ENCODE peak calls at places on chromosomes 6 and 20, in four cellular contexts. One of them, this sample, is unnamed.
A peak's percentile ranks its signal among the peaks of the same experiment; 100 is the strongest.

GRCh38 chr6:158799051-158799792 is 19.9 kb downstream of the EZR start:
- DNase-seq in MM.1S: no peak
- DNase-seq in GM23248: peak; percentile 25
- DNase-seq in OCI-LY7: peak; percentile 44
- DNase-seq in this sample: no peak

GRCh38 chr20:46558511-46558959 is 8.1 kb upstream of the OCSTAMP start:
- DNase-seq in MM.1S: no peak
- DNase-seq in OCI-LY7: no peak
- DNase-seq in GM23248: peak; percentile 92
- DNase-seq in this sample: no peak

GRCh38 chr20:63495167-63495720 is 3.6 kb downstream of the EEF1A2 start:
- DNase-seq in GM23248: no peak
- DNase-seq in OCI-LY7: no peak
- DNase-seq in MM.1S: no peak
- DNase-seq in this sample: no peak

GRCh38 chr20:47352332-47353223 is 3.9 kb downstream of the ZMYND8 start:
- DNase-seq in GM23248: no peak
- DNase-seq in MM.1S: peak; percentile 49
- DNase-seq in OCI-LY7: peak; percentile 14
- DNase-seq in this sample: peak; percentile 52

GRCh38 chr6:169240591-169241390 is 12.9 kb downstream of the THBS2 start:
- DNase-seq in OCI-LY7: no peak
- DNase-seq in GM23248: peak; percentile 80
- DNase-seq in MM.1S: no peak
- DNase-seq in this sample: no peak

GRCh38 chr20:19254086-19254821 is 41.8 kb downstream of the SLC24A3 start:
- DNase-seq in OCI-LY7: no peak
- DNase-seq in MM.1S: no peak
- DNase-seq in GM23248: peak; percentile 62
- DNase-seq in this sample: no peak

GRCh38 chr6:15659181-15659580 is 3.6 kb downstream of the DTNBP1 start:
- DNase-seq in MM.1S: no peak
- DNase-seq in GM23248: no peak
- DNase-seq in OCI-LY7: no peak
- DNase-seq in this sample: no peak

GRCh38 chr20:59670786-59671492 is 66.6 kb downstream of the PHACTR3 start:
- DNase-seq in MM.1S: no peak
- DNase-seq in GM23248: no peak
- DNase-seq in OCI-LY7: no peak
- DNase-seq in this sample: no peak

GRCh38 chr6:134105903-134106302 is 53.5 kb upstream of the SLC2A12 start:
- DNase-seq in GM23248: no peak
- DNase-seq in MM.1S: no peak
- DNase-seq in OCI-LY7: no peak
- DNase-seq in this sample: no peak

GRCh38 chr6:95848717-95849116 is 167.1 kb upstream of the FUT9 start:
- DNase-seq in MM.1S: no peak
- DNase-seq in OCI-LY7: no peak
- DNase-seq in GM23248: no peak
- DNase-seq in this sample: peak; percentile 11

GRCh38 chr20:23697947-23698346 is 9.1 kb upstream of the CST4 start:
- DNase-seq in MM.1S: no peak
- DNase-seq in GM23248: no peak
- DNase-seq in OCI-LY7: no peak
- DNase-seq in this sample: no peak

GRCh38 chr20:46235086-46235485 is 73.2 kb downstream of the CDH22 start:
- DNase-seq in GM23248: no peak
- DNase-seq in MM.1S: no peak
- DNase-seq in OCI-LY7: no peak
- DNase-seq in this sample: no peak

GRCh38 chr20:34824026-34824860 is 1.2 kb downstream of the NCOA6 start:
- DNase-seq in OCI-LY7: peak; percentile 83
- DNase-seq in GM23248: peak; percentile 69
- DNase-seq in MM.1S: peak; percentile 92
- DNase-seq in this sample: peak; percentile 85

GRCh38 chr6:62640749-62641148 is 354.7 kb upstream of the KHDRBS2 start:
- DNase-seq in OCI-LY7: no peak
- DNase-seq in MM.1S: no peak
- DNase-seq in GM23248: no peak
- DNase-seq in this sample: no peak

GRCh38 chr6:108238321-108238720 is 22.5 kb downstream of the SNX3 start:
- DNase-seq in OCI-LY7: no peak
- DNase-seq in GM23248: no peak
- DNase-seq in MM.1S: no peak
- DNase-seq in this sample: no peak

GRCh38 chr20:32526125-32526524 is 59.0 kb downstream of the NOL4L start:
- DNase-seq in MM.1S: no peak
- DNase-seq in GM23248: no peak
- DNase-seq in OCI-LY7: no peak
- DNase-seq in this sample: no peak

GRCh38 chr20:32526561-32526960 is 58.6 kb downstream of the NOL4L start:
- DNase-seq in GM23248: no peak
- DNase-seq in MM.1S: no peak
- DNase-seq in OCI-LY7: no peak
- DNase-seq in this sample: no peak

GRCh38 chr20:32522775-32523612 is 62.1 kb downstream of the NOL4L start:
- DNase-seq in MM.1S: no peak
- DNase-seq in OCI-LY7: no peak
- DNase-seq in GM23248: peak; percentile 43
- DNase-seq in this sample: no peak

GRCh38 chr20:32523613-32524218 is 61.4 kb downstream of the NOL4L start:
- DNase-seq in GM23248: no peak
- DNase-seq in OCI-LY7: no peak
- DNase-seq in MM.1S: no peak
- DNase-seq in this sample: no peak

GRCh38 chr20:32524871-32525501 is 60.1 kb downstream of the NOL4L start:
- DNase-seq in GM23248: no peak
- DNase-seq in MM.1S: no peak
- DNase-seq in OCI-LY7: no peak
- DNase-seq in this sample: no peak
- H3K27ac ChIP-seq in GM23248: no peak overlapping the region
- H3K27ac ChIP-seq in MM.1S: no peak overlapping the region
- H3K27ac ChIP-seq in OCI-LY7: no peak overlapping the region
- H3K27ac ChIP-seq in this sample: no peak overlapping the region

GRCh38 chr6:98834060-98835031 is at the start of gene POU3F2:
- DNase-seq in OCI-LY7: peak; percentile 80
- DNase-seq in GM23248: peak; percentile 72
- DNase-seq in MM.1S: peak; percentile 92
- DNase-seq in this sample: peak; percentile 98

GRCh38 chr6:98836962-98837944 is 2.9 kb downstream of the POU3F2 start:
- DNase-seq in MM.1S: no peak
- DNase-seq in OCI-LY7: no peak
- DNase-seq in GM23248: no peak
- DNase-seq in this sample: no peak

GRCh38 chr6:98835149-98836024 is 1.0 kb downstream of the POU3F2 start:
- DNase-seq in MM.1S: peak; percentile 12
- DNase-seq in OCI-LY7: no peak
- DNase-seq in GM23248: no peak
- DNase-seq in this sample: peak; percentile 61

GRCh38 chr6:98838027-98838426 is 3.7 kb downstream of the POU3F2 start:
- DNase-seq in GM23248: no peak
- DNase-seq in MM.1S: no peak
- DNase-seq in OCI-LY7: no peak
- DNase-seq in this sample: no peak

GRCh38 chr6:98836025-98836961 is 1.9 kb downstream of the POU3F2 start:
- DNase-seq in MM.1S: no peak
- DNase-seq in OCI-LY7: no peak
- DNase-seq in GM23248: no peak
- DNase-seq in this sample: peak; percentile 82
- H3K4me3 ChIP-seq in MM.1S: peak overlapping the region; percentile 57
- H3K4me3 ChIP-seq in OCI-LY7: no peak overlapping the region
- H3K4me3 ChIP-seq in GM23248: no peak overlapping the region
- H3K4me3 ChIP-seq in this sample: peak overlapping the region; percentile 59

GRCh38 chr6:127288705-127289104 is 22.0 kb downstream of the RNF146 start:
- DNase-seq in OCI-LY7: no peak
- DNase-seq in GM23248: peak; percentile 25
- DNase-seq in MM.1S: no peak
- DNase-seq in this sample: no peak
- TF ChIP-seq EZH2phosphoT487 in OCI-LY7: no peak
- TF ChIP-seq EZH2phosphoT487 in GM23248: no peak
- TF ChIP-seq EZH2phosphoT487 in MM.1S: no peak
- TF ChIP-seq EZH2phosphoT487 in this sample: no peak

GRCh38 chr20:3727333-3728035 is 5.0 kb upstream of the HSPA12B start:
- DNase-seq in GM23248: peak; percentile 85
- DNase-seq in MM.1S: no peak
- DNase-seq in OCI-LY7: no peak
- DNase-seq in this sample: no peak
- H3K27ac ChIP-seq in GM23248: peak overlapping the region; percentile 69
- H3K27ac ChIP-seq in MM.1S: no peak overlapping the region
- H3K27ac ChIP-seq in OCI-LY7: no peak overlapping the region
- H3K27ac ChIP-seq in this sample: no peak overlapping the region

DNA sequence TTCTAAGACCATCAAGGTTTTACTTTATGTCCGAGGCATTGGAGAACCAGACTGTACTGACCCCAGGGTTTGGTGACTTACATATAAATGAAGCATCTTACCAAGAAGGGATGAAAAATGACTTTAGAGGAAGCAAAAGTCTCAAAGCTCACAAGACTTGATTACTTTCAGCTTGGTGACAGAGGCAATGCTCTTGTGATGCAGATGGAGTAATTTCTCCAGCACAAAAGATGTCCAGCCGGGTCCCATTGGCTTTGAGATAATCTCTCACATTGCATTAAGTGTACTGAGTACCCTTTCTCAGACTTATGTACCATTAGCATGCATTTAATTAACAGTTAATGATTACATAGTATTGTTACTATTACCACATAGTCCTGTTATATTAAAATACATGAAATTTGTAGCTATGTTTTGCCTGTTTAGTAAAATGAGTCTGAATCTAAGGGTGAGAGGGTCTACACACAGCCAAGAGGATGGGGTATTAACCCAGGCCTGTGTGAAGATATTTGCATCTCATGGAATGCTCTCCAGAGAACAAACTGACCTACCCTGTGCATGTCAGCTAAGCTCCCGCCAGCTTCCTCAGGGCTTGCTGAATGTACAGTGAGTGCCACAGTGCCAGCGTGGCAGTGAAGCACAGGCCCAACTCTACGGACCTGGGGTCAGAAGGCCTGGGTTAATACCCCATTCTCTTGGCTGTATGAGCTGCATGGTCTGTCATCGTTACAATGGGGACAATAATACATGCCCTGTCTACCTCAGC is 5.6 kb downstream of the HTR1E start:
- DNase-seq in MM.1S: no peak
- DNase-seq in GM23248: no peak
- DNase-seq in OCI-LY7: no peak
- DNase-seq in this sample: no peak
- H3K4me3 ChIP-seq in MM.1S: no peak overlapping the region
- H3K4me3 ChIP-seq in GM23248: no peak overlapping the region
- H3K4me3 ChIP-seq in OCI-LY7: no peak overlapping the region
- H3K4me3 ChIP-seq in this sample: no peak overlapping the region

GRCh38 chr6:132257561-132257960 is 143.7 kb downstream of the MOXD1 start:
- DNase-seq in MM.1S: no peak
- DNase-seq in GM23248: peak; percentile 19
- DNase-seq in OCI-LY7: no peak
- DNase-seq in this sample: no peak
- TF ChIP-seq EZH2phosphoT487 in MM.1S: no peak
- TF ChIP-seq EZH2phosphoT487 in GM23248: no peak
- TF ChIP-seq EZH2phosphoT487 in OCI-LY7: no peak
- TF ChIP-seq EZH2phosphoT487 in this sample: no peak

GRCh38 chr20:21067255-21067654 is 38.9 kb downstream of the LINC00237 start:
- DNase-seq in GM23248: no peak
- DNase-seq in OCI-LY7: no peak
- DNase-seq in MM.1S: no peak
- DNase-seq in this sample: no peak
- H3K27ac ChIP-seq in GM23248: no peak overlapping the region
- H3K27ac ChIP-seq in OCI-LY7: no peak overlapping the region
- H3K27ac ChIP-seq in MM.1S: no peak overlapping the region
- H3K27ac ChIP-seq in this sample: no peak overlapping the region

This sample was measured in GM23338.